ENCODE peak calls at places on chromosomes 3 and 15, in seven cellular contexts. L is Peyer's patch, Z is IMR-90, Y is body of pancreas, X is spleen, Q is uterus, C is thyroid gland. W is an unnamed sample.
A peak's percentile ranks its signal among the peaks of the same experiment; 100 is the strongest.

GRCh38 chr3:56693750-56694149 is 10.7 kb upstream of the TASOR start:
- DNase-seq in L (no peak), Z (no peak), Y (no peak), X (no peak), Q (no peak), C (no peak), W (no peak)

GRCh38 chr15:75760689-75761435 is 48.2 kb upstream of the CSPG4 start:
- DNase-seq in L (no peak), Z (no peak), Y (no peak), X (peak; percentile 53), Q (no peak), C (no peak), W (no peak)

GRCh38 chr3:161552984-161553383 is 56.4 kb downstream of the OTOL1 start:
- DNase-seq in L (no peak), Z (no peak), Y (no peak), X (no peak), Q (no peak), C (no peak), W (no peak)

GRCh38 chr3:168040624-168041208 is 55.0 kb downstream of the GOLIM4 start:
- DNase-seq in L (no peak), Z (peak; percentile 74), Y (peak; percentile 34), X (no peak), Q (no peak), C (no peak), W (peak; percentile 5)

GRCh38 chr15:52308446-52309153 is 13.0 kb upstream of the MYO5C start:
- DNase-seq in L (no peak), Z (no peak), Y (no peak), X (no peak), Q (no peak), C (no peak), W (no peak)

GRCh38 chr3:146469206-146470017 is at the start of gene PLSCR2:
- DNase-seq in L (peak; percentile 80), Z (no peak), Y (peak; percentile 89), X (peak; percentile 95), Q (peak; percentile 25), C (peak; percentile 82), W (no peak)

GRCh38 chr15:65948352-65948751 is 79.1 kb downstream of the RAB11A start:
- DNase-seq in L (no peak), Z (no peak), Y (no peak), X (no peak), Q (no peak), C (no peak), W (no peak)

GRCh38 chr15:34158355-34158754 is 51.5 kb downstream of the KATNBL1 start:
- DNase-seq in L (no peak), Z (no peak), Y (no peak), X (no peak), Q (no peak), C (no peak), W (no peak)

GRCh38 chr3:59609967-59610366 is 560.1 kb upstream of the CFAP20DC start:
- DNase-seq in L (no peak), Z (no peak), Y (peak; percentile 22), X (no peak), Q (peak; percentile 16), C (peak; percentile 20), W (no peak)

DNA sequence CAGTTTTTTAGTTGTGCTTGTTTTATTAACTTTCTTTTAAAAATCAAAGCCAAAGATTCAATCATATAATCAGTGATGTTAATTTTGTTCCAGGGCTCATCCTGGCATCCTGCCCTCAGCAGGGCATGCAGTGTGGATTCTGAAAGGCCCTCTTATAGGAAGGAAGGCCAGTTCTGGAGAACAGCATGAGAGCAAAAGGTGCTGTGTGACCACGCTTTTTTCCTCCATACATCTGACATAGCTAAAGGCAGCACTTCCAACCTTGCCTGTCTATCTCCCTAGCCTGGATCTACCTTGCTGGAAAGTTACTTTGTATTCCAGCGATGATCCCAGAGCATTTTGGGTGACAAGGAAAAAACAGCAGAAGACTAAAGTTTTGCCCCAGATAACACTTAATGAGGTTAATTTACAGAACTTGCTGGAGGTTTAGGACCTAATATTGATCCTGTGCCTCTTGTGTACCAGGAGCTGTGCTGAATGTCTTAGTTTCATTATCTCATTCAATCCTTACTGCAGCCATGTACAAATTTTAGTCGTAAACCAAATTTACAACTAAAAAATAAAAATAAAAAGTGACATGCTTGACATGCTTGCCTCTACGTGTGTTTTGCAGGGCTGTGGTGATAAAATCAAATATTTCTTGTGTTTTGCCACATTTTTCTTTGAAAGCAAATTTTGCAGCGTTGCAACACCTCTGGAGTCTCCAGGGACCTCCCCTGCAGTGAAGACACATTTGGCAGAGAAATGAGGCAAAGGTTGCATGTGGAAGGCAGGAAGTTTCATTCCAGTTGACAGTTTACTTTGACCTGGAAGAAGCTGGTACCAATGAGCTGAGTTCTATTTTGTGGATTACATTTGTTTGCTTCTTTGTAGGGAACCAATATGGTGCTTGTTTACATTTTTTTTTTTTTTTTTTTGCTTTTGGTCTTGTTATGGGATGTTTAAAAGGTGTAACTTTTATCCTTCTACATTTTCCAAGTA is 13.2 kb downstream of the IL1RAP start:
- DNase-seq in L (no peak), Z (no peak), Y (no peak), X (no peak), Q (no peak), C (peak; percentile 7), W (no peak)
- TF ChIP-seq POLR2A in L (no peak), Z (no peak), Y (no peak), X (no peak), Q (no peak), C (no peak), W (no peak)

GRCh38 chr3:13861461-13861860 is 18.4 kb downstream of the WNT7A start:
- DNase-seq in L (peak; percentile 13), Z (no peak), Y (no peak), X (peak; percentile 59), Q (no peak), C (no peak), W (no peak)
- TF ChIP-seq POLR2A in L (no peak), Z (no peak), Y (no peak), X (no peak), Q (no peak), C (no peak), W (no peak)

GRCh38 chr15:74578496-74578994 is 37.1 kb upstream of the CLK3 start:
- DNase-seq in L (no peak), Z (no peak), Y (no peak), X (no peak), Q (no peak), C (no peak), W (no peak)

GRCh38 chr15:74579001-74579400 is 36.6 kb upstream of the CLK3 start:
- DNase-seq in L (no peak), Z (no peak), Y (no peak), X (no peak), Q (no peak), C (no peak), W (no peak)

GRCh38 chr15:74584204-74584603 is 31.4 kb upstream of the CLK3 start:
- DNase-seq in L (no peak), Z (no peak), Y (no peak), X (peak; percentile 31), Q (no peak), C (no peak), W (no peak)

GRCh38 chr15:74584779-74585178 is 30.9 kb upstream of the CLK3 start:
- DNase-seq in L (no peak), Z (no peak), Y (no peak), X (peak; percentile 23), Q (no peak), C (no peak), W (no peak)

GRCh38 chr15:74580538-74581350 is 34.9 kb upstream of the CLK3 start:
- DNase-seq in L (no peak), Z (no peak), Y (no peak), X (peak; percentile 22), Q (no peak), C (no peak), W (no peak)
- TF ChIP-seq POLR2A in L (no peak), Z (no peak), Y (no peak), X (no peak), Q (no peak), C (no peak), W (no peak)

GRCh38 chr15:64092864-64093626 is 593 bp downstream of the CIAO2A start:
- DNase-seq in L (peak; percentile 63), Z (peak; percentile 64), Y (peak; percentile 67), X (peak; percentile 88), Q (peak; percentile 29), C (peak; percentile 56), W (peak; percentile 15)
- TF ChIP-seq POLR2A in L (no peak), Z (no peak), Y (no peak), X (no peak), Q (no peak), C (no peak), W (no peak)

W was measured in H54.